ENCODE peak calls at places on chromosomes 16 and 17, in five cellular contexts. Z is osteocyte; W is activated naive CD4-positive, alpha-beta T cell; U is DMS153; K is AG09309. J is an unnamed sample.

GRCh38 chr16:57148481-57148880 is 37.4 kb downstream of the PSME3IP1 start:
- DNase-seq in Z (no peak), W (no peak), U (no peak), K (no peak), J (no peak)

GRCh38 chr17:79970576-79971068 is 65.0 kb downstream of the TBC1D16 start:
- DNase-seq in Z (no peak), W (no peak), U (no peak), K (no peak), J (peak)

GRCh38 chr17:40727447-40728231 is 24.1 kb upstream of the KRT24 start:
- DNase-seq in Z (no peak), W (no peak), U (no peak), K (peak), J (peak)

GRCh38 chr17:17511293-17511741 is 15.1 kb upstream of the RASD1 start:
- DNase-seq in Z (no peak), W (no peak), U (no peak), K (no peak), J (peak)

GRCh38 chr16:74100405-74101316 is 196.0 kb upstream of the PSMD7 start:
- DNase-seq in Z (no peak), W (no peak), U (peak), K (no peak), J (no peak)

GRCh38 chr16:89678258-89678657 is 8.2 kb upstream of the CDK10 start:
- DNase-seq in Z (no peak), W (no peak), U (no peak), K (no peak), J (no peak)

GRCh38 chr17:488993-489757 is 136.6 kb upstream of the RPH3AL start:
- DNase-seq in Z (no peak), W (no peak), U (no peak), K (no peak), J (peak)

GRCh38 chr16:87329436-87330256 is 12.5 kb upstream of the C16orf95 start:
- DNase-seq in Z (no peak), W (no peak), U (no peak), K (no peak), J (no peak)

GRCh38 chr16:1998360-1998835 is 8.6 kb downstream of the SYNGR3 start:
- DNase-seq in Z (no peak), W (no peak), U (no peak), K (no peak), J (no peak)

GRCh38 chr17:7557825-7558543 is 566 bp upstream of the TNFSF13 start:
- DNase-seq in Z (no peak), W (no peak), U (peak), K (peak), J (peak)

GRCh38 chr17:75806822-75807500 is 22.4 kb downstream of the UNK start:
- DNase-seq in Z (no peak), W (no peak), U (no peak), K (no peak), J (no peak)

GRCh38 chr17:80092959-80093358 is 8.4 kb upstream of the GAA start:
- DNase-seq in Z (no peak), W (no peak), U (no peak), K (no peak), J (no peak)